ENCODE peak calls at places on chromosomes 12 and 14, in six cellular contexts. T, Q, M, K, A and B are unnamed samples.
A peak's percentile ranks its signal among the peaks of the same experiment; 100 is the strongest.

GRCh38 chr14:101196795-101197590 is 293.5 kb upstream of the RTL1 start:
- DNase-seq in T (no peak), Q (peak; percentile 21), M (no peak), K (no peak), A (no peak), B (no peak)

GRCh38 chr14:51328089-51328941 is 88.3 kb downstream of the TMX1 start:
- DNase-seq in T (peak; percentile 52), Q (no peak), M (peak; percentile 77), K (peak; percentile 32), A (no peak), B (peak; percentile 2)

GRCh38 chr12:2215709-2216560 is 163.1 kb downstream of the CACNA1C start:
- DNase-seq in T (no peak), Q (no peak), M (peak; percentile 76), K (no peak), A (no peak), B (no peak)

GRCh38 chr14:39232554-39233415 is 930 bp upstream of the MIA2 start:
- DNase-seq in T (no peak), Q (no peak), M (peak; percentile 83), K (no peak), A (no peak), B (no peak)

GRCh38 chr14:51335521-51335920 is 95.5 kb downstream of the TMX1 start:
- DNase-seq in T (no peak), Q (no peak), M (peak; percentile 87), K (no peak), A (no peak), B (no peak)

GRCh38 chr12:64186789-64187188 is 35.3 kb downstream of the KICS2 start:
- DNase-seq in T (peak; percentile 10), Q (no peak), M (peak; percentile 52), K (no peak), A (no peak), B (no peak)

GRCh38 chr12:113866496-113866895 is 99.6 kb downstream of the RBM19 start:
- DNase-seq in T (no peak), Q (no peak), M (no peak), K (no peak), A (no peak), B (no peak)

GRCh38 chr12:89709994-89710872 is 1.6 kb upstream of the ATP2B1 start:
- DNase-seq in T (no peak), Q (peak; percentile 35), M (no peak), K (peak; percentile 11), A (no peak), B (peak; percentile 77)

GRCh38 chr12:132429122-132429931 is 60.6 kb upstream of the FBRSL1 start:
- DNase-seq in T (no peak), Q (no peak), M (no peak), K (no peak), A (no peak), B (no peak)

GRCh38 chr12:1692221-1692620 is 1.4 kb downstream of the ADIPOR2 start:
- DNase-seq in T (no peak), Q (no peak), M (no peak), K (no peak), A (no peak), B (no peak)

GRCh38 chr12:39920222-39920621 is 185.7 kb downstream of the SLC2A13 start:
- DNase-seq in T (no peak), Q (no peak), M (no peak), K (no peak), A (no peak), B (no peak)

GRCh38 chr12:113932411-113933196 is 33.5 kb downstream of the RBM19 start:
- DNase-seq in T (peak; percentile 21), Q (no peak), M (peak; percentile 61), K (no peak), A (no peak), B (peak; percentile 64)

GRCh38 chr12:130487636-130488035 is 149.9 kb downstream of the PIWIL1 start:
- DNase-seq in T (no peak), Q (no peak), M (no peak), K (no peak), A (no peak), B (no peak)

GRCh38 chr14:33951183-33951840 is 438 bp upstream of the EGLN3 start:
- DNase-seq in T (no peak), Q (no peak), M (no peak), K (no peak), A (no peak), B (no peak)

GRCh38 chr14:90620540-90621204 is 195.6 kb downstream of the TTC7B start:
- DNase-seq in T (no peak), Q (no peak), M (no peak), K (no peak), A (no peak), B (no peak)

GRCh38 chr12:111429760-111430417 is 24.2 kb downstream of the SH2B3 start:
- DNase-seq in T (peak; percentile 61), Q (no peak), M (no peak), K (no peak), A (peak; percentile 73), B (no peak)

GRCh38 chr12:11553871-11554533 is 95.5 kb upstream of the ETV6 start:
- DNase-seq in T (peak; percentile 61), Q (peak; percentile 79), M (peak; percentile 68), K (peak; percentile 54), A (no peak), B (no peak)